ENCODE peak calls at places on chromosome 5, in four cellular contexts. One of them, this sample, is unnamed. For H3K9me3, the result is how much of the 10 kb centered on the place peaks cover.

GRCh38 chr5:126189862-126190261 is 233.3 kb upstream of the GRAMD2B start:
- DNase-seq in GM12878: no peak
- DNase-seq in transverse colon: no peak
- DNase-seq in HCT116: no peak
- DNase-seq in this sample: no peak

GRCh38 chr5:123813937-123814624 is 302.1 kb downstream of the CSNK1G3 start:
- DNase-seq in GM12878: peak
- DNase-seq in transverse colon: no peak
- DNase-seq in HCT116: no peak
- DNase-seq in this sample: no peak

GRCh38 chr5:28750236-28750635 is 1711.8 kb upstream of the CDH9 start:
- DNase-seq in GM12878: no peak
- DNase-seq in transverse colon: no peak
- DNase-seq in HCT116: no peak
- DNase-seq in this sample: no peak

GRCh38 chr5:77643654-77644404 is 5.3 kb upstream of the OTP start:
- DNase-seq in GM12878: no peak
- DNase-seq in transverse colon: no peak
- DNase-seq in HCT116: no peak
- DNase-seq in this sample: no peak

GRCh38 chr5:157900644-157901043 is 41.7 kb upstream of the CLINT1 start:
- DNase-seq in GM12878: no peak
- DNase-seq in transverse colon: no peak
- DNase-seq in HCT116: no peak
- DNase-seq in this sample: no peak

GRCh38 chr5:167720201-167720600 is 571.2 kb upstream of the WWC1 start:
- DNase-seq in GM12878: no peak
- DNase-seq in transverse colon: no peak
- DNase-seq in HCT116: no peak
- DNase-seq in this sample: no peak

GRCh38 chr5:147918101-147918500 is 11.8 kb upstream of the C5orf46 start:
- DNase-seq in GM12878: no peak
- DNase-seq in transverse colon: no peak
- DNase-seq in HCT116: no peak
- DNase-seq in this sample: no peak

GRCh38 chr5:174596429-174596828 is 128.0 kb upstream of the MSX2 start:
- DNase-seq in GM12878: no peak
- DNase-seq in transverse colon: no peak
- DNase-seq in HCT116: no peak
- DNase-seq in this sample: no peak

GRCh38 chr5:169374761-169375160 is 73.8 kb upstream of the SLIT3 start:
- DNase-seq in GM12878: no peak
- DNase-seq in transverse colon: no peak
- DNase-seq in HCT116: no peak
- DNase-seq in this sample: no peak

GRCh38 chr5:96952118-96952750 is 16.4 kb downstream of the LNPEP start:
- DNase-seq in GM12878: no peak
- DNase-seq in transverse colon: no peak
- DNase-seq in HCT116: no peak
- DNase-seq in this sample: no peak

GRCh38 chr5:9924614-9925013 is 294.5 kb upstream of the TAS2R1 start:
- DNase-seq in GM12878: peak
- DNase-seq in transverse colon: no peak
- DNase-seq in HCT116: peak
- DNase-seq in this sample: no peak
- TF ChIP-seq POLR2A in GM12878: no peak
- TF ChIP-seq POLR2A in transverse colon: no peak
- TF ChIP-seq POLR2A in HCT116: no peak
- TF ChIP-seq POLR2A in this sample: no peak

GRCh38 chr5:128035689-128036088 is 47.9 kb upstream of the SLC12A2 start:
- DNase-seq in GM12878: no peak
- DNase-seq in transverse colon: no peak
- DNase-seq in HCT116: no peak
- DNase-seq in this sample: no peak

GRCh38 chr5:128040927-128041326 is 42.6 kb upstream of the SLC12A2 start:
- DNase-seq in GM12878: no peak
- DNase-seq in transverse colon: no peak
- DNase-seq in HCT116: no peak
- DNase-seq in this sample: no peak

GRCh38 chr5:128036961-128037360 is 46.6 kb upstream of the SLC12A2 start:
- DNase-seq in GM12878: no peak
- DNase-seq in transverse colon: no peak
- DNase-seq in HCT116: no peak
- DNase-seq in this sample: no peak

GRCh38 chr5:128038641-128039040 is 44.9 kb upstream of the SLC12A2 start:
- DNase-seq in GM12878: no peak
- DNase-seq in transverse colon: no peak
- DNase-seq in HCT116: peak
- DNase-seq in this sample: no peak
- TF ChIP-seq POLR2AphosphoS5 in GM12878: no peak
- TF ChIP-seq POLR2AphosphoS5 in transverse colon: no peak
- TF ChIP-seq POLR2AphosphoS5 in HCT116: peak
- TF ChIP-seq POLR2AphosphoS5 in this sample: no peak

DNA sequence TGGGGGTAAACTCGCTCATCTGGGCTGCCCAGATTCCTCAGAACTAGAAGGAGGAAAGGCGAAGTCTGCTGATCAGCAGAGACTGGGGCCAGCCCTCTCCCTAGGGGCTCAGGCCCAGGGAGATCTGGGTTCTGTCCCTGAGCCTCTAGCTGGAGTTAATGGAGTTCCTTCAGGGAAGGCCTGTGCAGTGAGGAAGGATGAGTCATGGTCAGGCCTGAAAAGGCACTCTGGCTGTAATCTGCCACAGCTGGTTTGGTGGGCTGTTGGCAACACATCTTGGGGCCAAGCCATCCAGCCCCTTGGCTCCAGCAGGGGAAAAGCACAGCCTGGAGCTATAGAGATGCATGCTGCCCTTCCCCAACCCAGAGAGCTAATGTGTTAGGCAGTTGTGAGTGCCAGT is 459.6 kb downstream of the PRELID2 start:
- DNase-seq in GM12878: no peak
- DNase-seq in transverse colon: no peak
- DNase-seq in HCT116: no peak
- DNase-seq in this sample: no peak
- H3K9me3 ChIP-seq in GM12878: under half
- H3K9me3 ChIP-seq in transverse colon: under half
- H3K9me3 ChIP-seq in HCT116: under half
- H3K9me3 ChIP-seq in this sample: half or more

GRCh38 chr5:172454355-172455086 is at the start of gene SH3PXD2B:
- DNase-seq in GM12878: no peak
- DNase-seq in transverse colon: peak
- DNase-seq in HCT116: no peak
- DNase-seq in this sample: peak
- TF ChIP-seq POLR2A in GM12878: no peak
- TF ChIP-seq POLR2A in transverse colon: no peak
- TF ChIP-seq POLR2A in HCT116: peak
- TF ChIP-seq POLR2A in this sample: no peak

DNA sequence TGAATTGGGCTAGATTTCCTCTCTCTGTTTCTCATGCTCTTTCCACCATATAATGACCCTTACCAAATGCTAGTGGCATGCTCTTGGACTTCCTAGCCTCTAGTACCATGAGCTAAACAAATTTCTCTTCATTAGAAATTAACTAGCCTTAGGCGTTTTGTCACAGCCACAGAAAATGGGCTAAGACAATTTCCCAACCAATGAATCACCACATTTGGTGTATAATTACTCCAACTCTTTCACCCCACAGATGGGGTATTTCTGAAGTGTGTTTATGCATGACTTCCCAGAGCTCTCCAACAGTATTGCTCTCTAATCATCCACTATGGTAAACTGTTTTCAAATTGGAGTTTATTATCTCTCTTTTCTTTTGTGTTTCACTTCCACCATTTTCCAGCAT is 1041.1 kb upstream of the COX7C start:
- DNase-seq in GM12878: no peak
- DNase-seq in transverse colon: no peak
- DNase-seq in HCT116: no peak
- DNase-seq in this sample: no peak
- TF ChIP-seq POLR2AphosphoS5 in GM12878: no peak
- TF ChIP-seq POLR2AphosphoS5 in transverse colon: no peak
- TF ChIP-seq POLR2AphosphoS5 in HCT116: no peak
- TF ChIP-seq POLR2AphosphoS5 in this sample: no peak

DNA sequence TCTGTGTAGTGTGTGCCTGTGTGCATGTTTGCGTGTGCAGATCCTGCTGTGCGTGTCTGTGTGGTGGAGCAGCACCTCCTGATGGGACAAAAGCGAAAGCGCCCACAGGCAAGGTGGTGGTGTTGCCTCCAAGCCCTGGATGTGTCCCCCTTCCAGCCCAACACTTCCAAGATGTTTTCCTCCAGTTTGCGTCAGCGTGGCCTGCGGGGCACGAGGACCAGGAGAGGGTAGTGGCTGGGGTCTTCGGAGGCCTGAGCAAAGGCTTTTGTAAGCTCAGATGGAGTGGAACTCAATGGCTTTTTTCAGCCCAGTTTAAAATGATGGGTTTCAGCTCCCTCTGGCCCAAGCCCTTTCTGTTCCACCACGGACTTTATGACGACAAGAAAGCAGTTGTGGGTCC is 209.5 kb downstream of the IRX2 start:
- DNase-seq in GM12878: no peak
- DNase-seq in transverse colon: no peak
- DNase-seq in HCT116: no peak
- DNase-seq in this sample: no peak
- H3K9me3 ChIP-seq in GM12878: under half
- H3K9me3 ChIP-seq in transverse colon: under half
- H3K9me3 ChIP-seq in HCT116: under half
- H3K9me3 ChIP-seq in this sample: under half

GRCh38 chr5:79858097-79858723 is 132.9 kb downstream of the MTX3 start:
- DNase-seq in GM12878: peak
- DNase-seq in transverse colon: peak
- DNase-seq in HCT116: peak
- DNase-seq in this sample: peak
- TF ChIP-seq POLR2A in GM12878: no peak
- TF ChIP-seq POLR2A in transverse colon: no peak
- TF ChIP-seq POLR2A in HCT116: no peak
- TF ChIP-seq POLR2A in this sample: no peak

DNA sequence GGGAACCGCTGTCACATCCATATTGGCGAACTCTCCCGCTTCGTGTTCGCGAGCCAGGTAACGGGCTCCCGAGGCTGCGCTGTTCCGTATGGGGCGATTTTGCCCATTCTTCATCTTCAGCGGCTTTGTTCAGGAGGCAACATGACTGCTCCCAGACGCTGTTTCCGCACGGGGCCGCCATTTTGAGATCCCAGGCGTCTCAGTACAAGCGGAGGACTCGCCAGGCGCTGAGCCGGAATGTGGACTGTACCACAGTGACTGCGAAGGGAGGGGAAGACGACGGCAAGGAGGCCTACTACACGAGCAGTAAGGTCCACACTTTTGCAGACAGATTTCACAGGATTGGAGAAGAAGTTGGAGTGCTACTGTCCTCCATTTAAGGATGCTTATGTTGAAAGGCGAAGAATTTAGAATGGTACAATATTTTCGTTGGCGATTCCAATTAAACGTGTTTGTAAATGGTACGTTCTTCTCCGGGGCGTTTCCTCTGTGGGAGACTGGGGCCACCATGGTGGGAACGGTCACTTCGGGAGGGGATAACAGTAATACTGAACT is 41.6 kb upstream of the ZNF300 start:
- DNase-seq in GM12878: no peak
- DNase-seq in transverse colon: peak
- DNase-seq in HCT116: no peak
- DNase-seq in this sample: peak
- TF ChIP-seq POLR2AphosphoS5 in GM12878: no peak
- TF ChIP-seq POLR2AphosphoS5 in transverse colon: peak
- TF ChIP-seq POLR2AphosphoS5 in HCT116: no peak
- TF ChIP-seq POLR2AphosphoS5 in this sample: peak

GRCh38 chr5:110134963-110135935 is 445.5 kb downstream of the MAN2A1 start:
- DNase-seq in GM12878: no peak
- DNase-seq in transverse colon: no peak
- DNase-seq in HCT116: no peak
- DNase-seq in this sample: no peak
- H3K9me3 ChIP-seq in GM12878: under half
- H3K9me3 ChIP-seq in transverse colon: under half
- H3K9me3 ChIP-seq in HCT116: under half
- H3K9me3 ChIP-seq in this sample: under half

This sample was measured in spleen.